ENCODE peak calls at places on chromosome 19, in eight cellular contexts. X is lower lobe of right lung, I is MM.1S, M is psoas muscle, G is HAP-1, C is right cardiac atrium, V is heart right ventricle, D is fibroblast of lung. H is an unnamed sample. For H3K4me1 and H3K27me3, the result is how much of the 10 kb centered on the place peaks cover.

GRCh38 chr19:16627194-16627927 is 643 bp downstream of the MED26 start:
- DNase-seq in D (peak), I (no peak), C (peak), X (peak), V (no peak), M (no peak), G (no peak), H (no peak)

GRCh38 chr19:34733266-34733825 is 697 bp upstream of the ZNF181 start:
- DNase-seq in X (peak), V (no peak), M (peak), D (no peak), C (no peak), I (no peak), G (peak), H (no peak)

GRCh38 chr19:43469160-43469480 is 3.7 kb upstream of the LYPD3 start:
- DNase-seq in M (no peak), V (no peak), C (no peak), X (no peak), G (no peak), D (no peak), I (no peak), H (no peak)

GRCh38 chr19:38375748-38376147 is 1.4 kb downstream of the PSMD8 start:
- DNase-seq in V (no peak), I (no peak), G (no peak), M (peak), C (peak), X (no peak), D (no peak), H (no peak)

GRCh38 chr19:35253316-35254286 is 4.8 kb downstream of the LSR start:
- DNase-seq in G (no peak), X (no peak), C (peak), V (no peak), M (no peak), I (no peak), D (no peak), H (no peak)

GRCh38 chr19:15248106-15248505 is 15.9 kb upstream of the EPHX3 start:
- DNase-seq in V (no peak), C (peak), X (no peak), G (no peak), M (no peak), I (no peak), D (no peak), H (no peak)

GRCh38 chr19:4977299-4978174 is 8.6 kb downstream of the KDM4B start:
- DNase-seq in X (no peak), M (peak), D (peak), C (peak), G (no peak), V (peak), I (no peak), H (no peak)

GRCh38 chr19:1237754-1238372 is at the start of gene CBARP:
- DNase-seq in X (no peak), M (peak), I (no peak), C (peak), V (no peak), G (peak), D (no peak), H (no peak)

GRCh38 chr19:42553292-42554045 is 25.2 kb upstream of the CEACAM1 start:
- DNase-seq in I (no peak), M (no peak), G (no peak), C (no peak), D (peak), V (peak), X (no peak), H (no peak)

GRCh38 chr19:48962029-48962848 is 2.9 kb upstream of the FTL start:
- DNase-seq in I (peak), C (peak), X (peak), V (peak), G (no peak), M (peak), D (peak), H (no peak)

GRCh38 chr19:44260695-44261446 is 1.2 kb downstream of the ZNF233 start:
- DNase-seq in G (no peak), I (no peak), C (no peak), X (no peak), D (no peak), V (no peak), M (no peak), H (no peak)

GRCh38 chr19:38392707-38393308 is 4.3 kb downstream of the SPRED3 start:
- DNase-seq in I (no peak), M (no peak), V (no peak), G (no peak), X (no peak), D (no peak), C (peak), H (no peak)

GRCh38 chr19:37874784-37875183 is 31.6 kb downstream of the WDR87 start:
- DNase-seq in G (no peak), M (no peak), C (no peak), I (no peak), X (no peak), V (no peak), D (peak), H (no peak)

GRCh38 chr19:19860756-19861390 is 4.8 kb upstream of the ZNF253 start:
- DNase-seq in X (no peak), C (no peak), D (no peak), V (no peak), I (peak), M (no peak), G (no peak), H (peak)

GRCh38 chr19:3041302-3041701 is 12.2 kb upstream of the TLE2 start:
- DNase-seq in G (no peak), I (no peak), M (no peak), X (no peak), V (no peak), C (no peak), D (no peak), H (no peak)

GRCh38 chr19:44875666-44876418 is 15.2 kb upstream of the TOMM40 start:
- DNase-seq in X (no peak), D (no peak), M (no peak), G (no peak), V (no peak), I (no peak), C (peak), H (no peak)

GRCh38 chr19:15538774-15539173 is 30.4 kb downstream of the CYP4F22 start:
- DNase-seq in X (no peak), V (no peak), I (peak), M (no peak), G (no peak), D (peak), C (no peak), H (no peak)

GRCh38 chr19:48780684-48781391 is 25.5 kb downstream of the FGF21 start:
- DNase-seq in C (no peak), V (no peak), X (no peak), G (no peak), I (peak), M (no peak), D (peak), H (no peak)

GRCh38 chr19:45264781-45265317 is 13.8 kb downstream of the MARK4 start:
- DNase-seq in D (no peak), V (no peak), C (no peak), I (no peak), M (no peak), X (no peak), G (no peak), H (no peak)

GRCh38 chr19:45113628-45114027 is 20.6 kb downstream of the PPP1R37 start:
- DNase-seq in C (peak), G (no peak), D (no peak), V (no peak), X (no peak), M (no peak), I (no peak), H (no peak)

GRCh38 chr19:36049080-36049698 is 4.9 kb downstream of the THAP8 start:
- DNase-seq in M (no peak), C (no peak), D (no peak), I (no peak), X (no peak), V (no peak), G (no peak), H (no peak)

GRCh38 chr19:3404324-3405260 is 38.2 kb downstream of the NFIC start:
- DNase-seq in X (peak), I (no peak), M (peak), G (no peak), D (peak), C (peak), V (peak), H (no peak)

GRCh38 chr19:38276942-38277517 is 12.7 kb downstream of the SPINT2 start:
- DNase-seq in M (no peak), I (no peak), X (no peak), C (no peak), V (no peak), D (no peak), G (no peak), H (no peak)

GRCh38 chr19:28386080-28386869 is 826.7 kb downstream of the UQCRFS1 start:
- DNase-seq in V (no peak), X (no peak), G (no peak), C (no peak), I (no peak), M (no peak), D (no peak), H (no peak)

GRCh38 chr19:16862826-16863405 is 25.9 kb upstream of the F2RL3 start:
- DNase-seq in V (no peak), I (no peak), M (no peak), C (peak), G (no peak), D (no peak), X (no peak), H (no peak)

GRCh38 chr19:3471954-3472655 is 8.2 kb downstream of the SMIM24 start:
- DNase-seq in X (no peak), G (no peak), C (peak), D (peak), V (peak), I (no peak), M (peak), H (no peak)

GRCh38 chr19:32458500-32459123 is 53.0 kb downstream of the DPY19L3 start:
- DNase-seq in M (no peak), V (no peak), I (peak), C (no peak), G (no peak), D (no peak), X (no peak), H (no peak)

GRCh38 chr19:39469036-39469435 is 11.6 kb upstream of the TIMM50 start:
- DNase-seq in X (no peak), M (no peak), C (no peak), V (no peak), G (no peak), I (no peak), D (no peak), H (no peak)

GRCh38 chr19:11538232-11539036 is at the start of gene CNN1:
- DNase-seq in G (no peak), C (peak), V (peak), M (peak), X (no peak), I (no peak), D (peak), H (no peak)

GRCh38 chr19:10205636-10206035 is 10.9 kb upstream of the DNMT1 start:
- DNase-seq in D (no peak), I (no peak), C (no peak), V (no peak), M (no peak), G (no peak), X (no peak), H (no peak)

GRCh38 chr19:42965204-42965603 is 28.2 kb upstream of the PSG7 start:
- DNase-seq in D (no peak), X (no peak), I (no peak), V (no peak), M (no peak), G (no peak), C (no peak), H (no peak)

GRCh38 chr19:51798958-51799310 is 4.0 kb downstream of the FPR3 start:
- DNase-seq in C (peak), X (peak), V (peak), D (no peak), I (no peak), M (peak), G (no peak), H (no peak)

GRCh38 chr19:13999085-13999484 is 7.0 kb downstream of the RFX1 start:
- DNase-seq in I (no peak), G (no peak), X (no peak), V (no peak), M (no peak), D (no peak), C (no peak), H (no peak)

GRCh38 chr19:35006342-35006998 is 6.3 kb downstream of the GRAMD1A start:
- DNase-seq in X (peak), D (peak), G (no peak), I (no peak), V (no peak), M (no peak), C (peak), H (no peak)

GRCh38 chr19:1450735-1451669 is 1.1 kb downstream of the APC2 start:
- DNase-seq in V (no peak), C (no peak), D (no peak), I (no peak), M (no peak), G (no peak), X (no peak), H (no peak)

GRCh38 chr19:8209965-8210659 is 942 bp downstream of the CERS4 start:
- DNase-seq in D (no peak), C (peak), M (no peak), V (no peak), I (no peak), X (no peak), G (no peak), H (no peak)
- H3K4me1 ChIP-seq in D (under half), C (under half), M (under half), V (under half), I (under half), X (under half), G (under half), H (under half)

DNA sequence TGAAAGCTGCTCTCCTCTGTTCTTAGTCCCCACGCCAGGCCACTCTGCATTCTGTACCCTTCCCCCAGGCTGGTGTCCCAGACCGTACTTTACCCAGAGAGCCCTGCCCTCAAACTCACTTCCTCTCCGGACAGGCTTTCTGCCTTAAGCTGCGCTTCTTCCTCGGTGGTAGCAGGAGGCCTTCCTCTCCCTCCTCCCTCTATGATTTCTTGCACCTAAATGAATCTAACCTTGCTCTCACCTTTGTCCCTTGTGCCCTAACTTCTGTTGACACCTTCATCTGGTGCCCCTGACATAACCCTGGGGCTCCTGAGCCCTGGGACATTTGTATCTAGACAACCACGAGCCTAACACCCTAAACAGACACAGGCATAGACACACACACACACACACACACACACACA is 29.6 kb upstream of the CEACAM21 start:
- DNase-seq in X (peak), D (no peak), M (no peak), I (peak), C (peak), V (no peak), G (no peak), H (no peak)
- H3K27me3 ChIP-seq in X (under half), D (under half), M (under half), I (under half), C (under half), V (under half), G (under half), H (under half)

DNA sequence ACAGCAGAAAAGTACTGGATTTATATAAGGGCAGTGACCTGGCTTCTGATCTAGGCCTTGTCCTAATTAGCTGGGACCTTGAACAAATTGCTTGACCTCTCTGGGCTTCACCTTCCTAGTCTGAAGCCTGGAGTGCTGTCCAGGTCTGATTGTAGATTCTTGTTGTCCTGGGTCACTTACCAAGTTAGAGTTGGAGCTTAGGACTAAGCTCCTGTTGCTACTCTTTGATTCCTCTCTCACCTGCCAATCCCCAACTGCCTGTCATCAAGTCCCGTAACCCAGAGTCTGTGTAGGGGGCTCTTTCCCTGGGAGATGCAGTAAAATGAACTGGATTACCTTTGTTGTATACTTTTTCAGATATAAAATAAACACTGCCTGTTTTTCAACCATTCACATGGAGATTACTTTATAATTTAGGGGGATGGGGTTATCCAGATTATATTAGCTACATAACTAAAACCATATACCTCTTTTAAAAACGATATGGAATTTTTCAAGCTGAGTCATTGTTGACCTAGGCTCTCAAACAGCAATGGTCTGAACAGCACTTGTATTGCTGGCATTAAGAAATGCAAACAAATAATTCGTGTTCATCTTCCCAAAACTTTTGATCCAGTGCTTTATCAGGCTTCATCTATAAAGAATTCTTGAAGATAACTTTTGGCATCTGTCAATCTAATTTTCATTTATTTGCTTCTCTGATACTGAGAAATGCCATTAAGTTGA is 5.8 kb downstream of the ARHGAP35 start:
- DNase-seq in X (no peak), C (no peak), I (no peak), G (no peak), M (no peak), V (no peak), D (no peak), H (no peak)
- H3K4me1 ChIP-seq in X (half or more), C (under half), I (under half), G (under half), M (half or more), V (under half), D (under half), H (under half)

GRCh38 chr19:18599485-18599884 is 7.1 kb downstream of the CRLF1 start:
- DNase-seq in C (no peak), G (no peak), M (no peak), I (no peak), V (no peak), X (no peak), D (no peak), H (no peak)
- H3K27me3 ChIP-seq in C (under half), G (under half), M (under half), I (half or more), V (half or more), X (half or more), D (under half), H (under half)

DNA sequence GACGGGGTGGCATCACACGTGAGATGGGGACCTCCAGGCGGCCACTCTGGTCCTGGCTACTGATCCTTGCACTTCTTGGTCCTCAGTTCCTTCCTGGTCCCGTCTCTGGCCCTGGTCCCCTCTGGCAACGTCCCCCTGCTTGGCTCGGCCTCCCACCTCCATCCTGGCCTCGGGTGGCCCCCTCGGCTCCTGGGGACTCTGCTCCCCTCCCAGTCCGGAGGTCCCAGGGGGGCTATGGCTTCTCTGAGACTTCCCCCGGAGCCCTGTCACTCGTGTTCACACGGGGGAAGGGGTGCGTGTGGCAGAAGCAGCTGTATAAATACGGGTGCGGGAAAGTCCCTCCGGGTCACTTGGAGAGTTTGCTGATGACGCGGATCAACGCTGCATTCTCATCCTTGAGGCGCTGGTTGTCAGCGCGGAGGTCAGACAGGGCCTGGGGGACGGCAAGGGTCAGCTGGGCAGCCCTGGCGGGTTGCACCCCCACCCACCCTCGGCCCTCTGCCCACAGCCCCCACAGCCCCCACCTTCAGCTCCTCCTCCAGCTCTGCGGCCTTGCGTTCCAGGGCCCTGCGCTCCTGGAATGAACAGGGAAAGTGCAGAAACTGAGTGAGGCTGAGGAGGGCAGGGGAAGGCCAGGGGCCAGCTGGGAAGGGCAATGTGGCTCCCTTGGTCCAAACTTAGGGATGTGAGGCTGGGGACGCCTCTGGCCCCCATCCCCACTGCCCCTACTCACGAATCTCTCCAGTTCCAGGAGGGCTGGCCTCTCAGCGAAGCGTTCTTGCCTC is 15.6 kb downstream of the EPS8L1 start:
- DNase-seq in I (no peak), D (no peak), M (peak), G (no peak), V (no peak), C (no peak), X (no peak), H (no peak)
- H3K4me1 ChIP-seq in I (under half), D (under half), M (under half), G (under half), V (under half), C (under half), X (under half), H (under half)

DNA sequence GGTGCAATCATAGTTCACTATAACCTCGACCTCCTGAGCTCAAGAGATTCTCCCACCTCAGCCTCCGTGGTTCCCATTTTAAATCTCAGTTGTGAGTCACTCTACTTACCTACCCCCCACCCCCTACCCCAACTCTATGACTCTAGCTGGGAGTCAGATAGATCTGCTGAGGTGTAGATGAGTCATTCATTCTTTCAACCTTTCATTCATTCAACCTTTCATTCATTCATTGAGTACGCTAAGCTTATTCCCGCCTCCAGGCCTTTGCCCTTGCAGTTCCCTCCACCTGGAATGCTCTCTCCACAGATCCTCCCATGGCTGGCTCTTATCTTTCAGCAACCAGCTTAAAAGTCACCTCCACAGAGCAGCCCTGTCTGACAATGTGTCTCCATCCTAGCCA is 1.1 kb upstream of the MAST1 start:
- DNase-seq in C (no peak), D (no peak), G (no peak), M (no peak), V (no peak), I (no peak), X (no peak), H (no peak)
- H3K27me3 ChIP-seq in C (under half), D (half or more), G (under half), M (under half), V (half or more), I (half or more), X (half or more), H (under half)

DNA sequence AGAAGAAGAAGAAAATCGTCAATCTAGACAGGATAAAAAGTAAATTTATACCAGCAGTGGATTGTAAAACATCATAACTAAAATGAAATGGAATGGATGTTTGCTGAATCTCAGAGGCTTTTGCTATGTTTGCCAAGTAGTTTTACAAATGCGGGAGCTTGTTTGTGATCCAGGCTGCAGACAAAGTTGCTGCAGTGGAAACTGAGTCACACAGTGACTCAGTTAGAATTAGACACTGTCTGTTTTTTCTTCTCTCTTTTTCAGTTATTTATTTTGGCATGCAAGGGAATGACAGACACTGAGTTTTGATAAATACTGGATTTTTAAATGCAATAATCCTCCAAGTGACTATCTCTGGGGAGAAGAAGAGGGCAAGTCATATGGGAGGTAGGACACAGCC is 4.6 kb upstream of the PNMA8A start:
- DNase-seq in X (no peak), G (no peak), D (no peak), M (no peak), I (no peak), C (no peak), V (no peak), H (no peak)
- H3K4me1 ChIP-seq in X (under half), G (under half), D (under half), M (under half), I (under half), C (under half), V (under half), H (under half)

GRCh38 chr19:29446331-29446730 is 79.5 kb upstream of the VSTM2B start:
- DNase-seq in X (no peak), C (no peak), M (no peak), G (no peak), V (no peak), D (no peak), I (no peak), H (no peak)
- H3K27me3 ChIP-seq in X (under half), C (under half), M (under half), G (under half), V (under half), D (under half), I (under half), H (under half)